ENCODE peak calls at places on chromosomes 4 and X, in eight cellular contexts. One of them, this sample, is unnamed.

GRCh38 chr4:8125526-8126056 is 33.0 kb downstream of the ABLIM2 start:
- DNase-seq in Calu3: no peak
- DNase-seq in GM10248: no peak
- DNase-seq in HL-60: no peak
- DNase-seq in body of pancreas: no peak
- DNase-seq in RWPE1: no peak
- DNase-seq in progenitor cell of endocrine pancreas: no peak
- DNase-seq in kidney epithelial cell: no peak
- DNase-seq in this sample: no peak

GRCh38 chr4:99658666-99659065 is 1.0 kb upstream of the C4orf54 start:
- DNase-seq in HL-60: no peak
- DNase-seq in body of pancreas: no peak
- DNase-seq in kidney epithelial cell: no peak
- DNase-seq in RWPE1: no peak
- DNase-seq in GM10248: no peak
- DNase-seq in Calu3: no peak
- DNase-seq in progenitor cell of endocrine pancreas: no peak
- DNase-seq in this sample: no peak

GRCh38 chr4:176149680-176150079 is 45.7 kb downstream of the SPATA4 start:
- DNase-seq in progenitor cell of endocrine pancreas: no peak
- DNase-seq in GM10248: no peak
- DNase-seq in RWPE1: no peak
- DNase-seq in Calu3: no peak
- DNase-seq in HL-60: no peak
- DNase-seq in body of pancreas: no peak
- DNase-seq in kidney epithelial cell: no peak
- DNase-seq in this sample: no peak

GRCh38 chr4:42436950-42437349 is 39.7 kb downstream of the SHISA3 start:
- DNase-seq in kidney epithelial cell: no peak
- DNase-seq in Calu3: no peak
- DNase-seq in GM10248: no peak
- DNase-seq in body of pancreas: no peak
- DNase-seq in HL-60: no peak
- DNase-seq in progenitor cell of endocrine pancreas: no peak
- DNase-seq in RWPE1: no peak
- DNase-seq in this sample: no peak

GRCh38 chrX:38774249-38774648 is 27.0 kb upstream of the MID1IP1 start:
- DNase-seq in HL-60: no peak
- DNase-seq in body of pancreas: no peak
- DNase-seq in RWPE1: no peak
- DNase-seq in kidney epithelial cell: no peak
- DNase-seq in Calu3: no peak
- DNase-seq in progenitor cell of endocrine pancreas: no peak
- DNase-seq in GM10248: no peak
- DNase-seq in this sample: no peak

GRCh38 chr4:30726090-30726668 is 6.0 kb downstream of the PCDH7 start:
- DNase-seq in GM10248: no peak
- DNase-seq in Calu3: no peak
- DNase-seq in RWPE1: no peak
- DNase-seq in kidney epithelial cell: no peak
- DNase-seq in progenitor cell of endocrine pancreas: no peak
- DNase-seq in body of pancreas: no peak
- DNase-seq in HL-60: no peak
- DNase-seq in this sample: no peak

GRCh38 chr4:35730414-35730813 is 513.9 kb downstream of the ARAP2 start:
- DNase-seq in RWPE1: no peak
- DNase-seq in progenitor cell of endocrine pancreas: no peak
- DNase-seq in Calu3: no peak
- DNase-seq in body of pancreas: no peak
- DNase-seq in GM10248: no peak
- DNase-seq in HL-60: no peak
- DNase-seq in kidney epithelial cell: no peak
- DNase-seq in this sample: no peak

GRCh38 chr4:130257271-130257670 is 1161.3 kb downstream of the C4orf33 start:
- DNase-seq in Calu3: no peak
- DNase-seq in GM10248: no peak
- DNase-seq in progenitor cell of endocrine pancreas: no peak
- DNase-seq in kidney epithelial cell: peak; percentile 49
- DNase-seq in HL-60: no peak
- DNase-seq in body of pancreas: no peak
- DNase-seq in RWPE1: peak; percentile 76
- DNase-seq in this sample: no peak

GRCh38 chr4:16139066-16139945 is 55.5 kb upstream of the PROM1 start:
- DNase-seq in body of pancreas: no peak
- DNase-seq in Calu3: peak; percentile 16
- DNase-seq in HL-60: no peak
- DNase-seq in GM10248: no peak
- DNase-seq in kidney epithelial cell: no peak
- DNase-seq in RWPE1: no peak
- DNase-seq in progenitor cell of endocrine pancreas: no peak
- DNase-seq in this sample: no peak

GRCh38 chr4:100306018-100306417 is 115.8 kb upstream of the DDIT4L start:
- DNase-seq in progenitor cell of endocrine pancreas: no peak
- DNase-seq in Calu3: no peak
- DNase-seq in kidney epithelial cell: peak; percentile 85
- DNase-seq in body of pancreas: no peak
- DNase-seq in RWPE1: no peak
- DNase-seq in GM10248: no peak
- DNase-seq in HL-60: no peak
- DNase-seq in this sample: no peak

GRCh38 chr4:65482410-65482809 is 187.9 kb downstream of the EPHA5 start:
- DNase-seq in HL-60: no peak
- DNase-seq in Calu3: peak; percentile 3
- DNase-seq in progenitor cell of endocrine pancreas: no peak
- DNase-seq in GM10248: no peak
- DNase-seq in body of pancreas: no peak
- DNase-seq in RWPE1: peak; percentile 49
- DNase-seq in kidney epithelial cell: peak; percentile 80
- DNase-seq in this sample: no peak

GRCh38 chr4:106522839-106523238 is 154.3 kb upstream of the GIMD1 start:
- DNase-seq in RWPE1: no peak
- DNase-seq in kidney epithelial cell: no peak
- DNase-seq in progenitor cell of endocrine pancreas: no peak
- DNase-seq in GM10248: no peak
- DNase-seq in HL-60: no peak
- DNase-seq in body of pancreas: no peak
- DNase-seq in Calu3: no peak
- DNase-seq in this sample: no peak

GRCh38 chr4:176879370-176880116 is 86.8 kb upstream of the VEGFC start:
- DNase-seq in GM10248: no peak
- DNase-seq in kidney epithelial cell: no peak
- DNase-seq in progenitor cell of endocrine pancreas: no peak
- DNase-seq in HL-60: no peak
- DNase-seq in RWPE1: no peak
- DNase-seq in body of pancreas: no peak
- DNase-seq in Calu3: no peak
- DNase-seq in this sample: no peak

GRCh38 chr4:6198768-6199343 is 1.5 kb downstream of the JAKMIP1 start:
- DNase-seq in HL-60: no peak
- DNase-seq in GM10248: no peak
- DNase-seq in body of pancreas: no peak
- DNase-seq in Calu3: no peak
- DNase-seq in kidney epithelial cell: no peak
- DNase-seq in progenitor cell of endocrine pancreas: no peak
- DNase-seq in RWPE1: no peak
- DNase-seq in this sample: no peak

GRCh38 chrX:13087322-13088154 is 43.1 kb upstream of the FAM9C start:
- DNase-seq in progenitor cell of endocrine pancreas: no peak
- DNase-seq in Calu3: peak; percentile 50
- DNase-seq in body of pancreas: no peak
- DNase-seq in kidney epithelial cell: peak; percentile 71
- DNase-seq in RWPE1: peak; percentile 9
- DNase-seq in GM10248: peak; percentile 61
- DNase-seq in HL-60: peak; percentile 93
- DNase-seq in this sample: no peak

GRCh38 chrX:37824491-37825224 is 22.7 kb downstream of the DYNLT3 start:
- DNase-seq in body of pancreas: no peak
- DNase-seq in Calu3: no peak
- DNase-seq in GM10248: no peak
- DNase-seq in kidney epithelial cell: no peak
- DNase-seq in progenitor cell of endocrine pancreas: no peak
- DNase-seq in HL-60: no peak
- DNase-seq in RWPE1: no peak
- DNase-seq in this sample: no peak

GRCh38 chr4:77308843-77309242 is 151.8 kb downstream of the CCNG2 start:
- DNase-seq in HL-60: peak; percentile 5
- DNase-seq in kidney epithelial cell: no peak
- DNase-seq in body of pancreas: no peak
- DNase-seq in progenitor cell of endocrine pancreas: no peak
- DNase-seq in Calu3: peak; percentile 1
- DNase-seq in GM10248: peak; percentile 49
- DNase-seq in RWPE1: peak; percentile 59
- DNase-seq in this sample: no peak
- TF ChIP-seq CTCF in HL-60: no peak
- TF ChIP-seq CTCF in kidney epithelial cell: peak; percentile 19
- TF ChIP-seq CTCF in body of pancreas: peak; percentile 69
- TF ChIP-seq CTCF in progenitor cell of endocrine pancreas: peak; percentile 37
- TF ChIP-seq CTCF in Calu3: no peak
- TF ChIP-seq CTCF in GM10248: peak; percentile 51
- TF ChIP-seq CTCF in RWPE1: peak; percentile 40
- TF ChIP-seq CTCF in this sample: no peak

GRCh38 chr4:102827674-102828496 is 534 bp upstream of the UBE2D3 start:
- DNase-seq in body of pancreas: peak; percentile 99
- DNase-seq in GM10248: peak; percentile 87
- DNase-seq in progenitor cell of endocrine pancreas: peak; percentile 92
- DNase-seq in kidney epithelial cell: peak; percentile 99
- DNase-seq in HL-60: peak; percentile 100
- DNase-seq in Calu3: peak; percentile 93
- DNase-seq in RWPE1: peak; percentile 89
- DNase-seq in this sample: peak; percentile 98

GRCh38 chr4:102826890-102827673 is at the start of gene UBE2D3:
- DNase-seq in GM10248: peak; percentile 75
- DNase-seq in progenitor cell of endocrine pancreas: peak; percentile 91
- DNase-seq in RWPE1: peak; percentile 59
- DNase-seq in HL-60: peak; percentile 96
- DNase-seq in body of pancreas: peak; percentile 96
- DNase-seq in kidney epithelial cell: peak; percentile 57
- DNase-seq in Calu3: peak; percentile 93
- DNase-seq in this sample: peak; percentile 90

GRCh38 chr4:102829803-102830202 is 2.5 kb upstream of the UBE2D3 start:
- DNase-seq in progenitor cell of endocrine pancreas: no peak
- DNase-seq in body of pancreas: no peak
- DNase-seq in Calu3: no peak
- DNase-seq in HL-60: no peak
- DNase-seq in RWPE1: no peak
- DNase-seq in kidney epithelial cell: no peak
- DNase-seq in GM10248: no peak
- DNase-seq in this sample: no peak

GRCh38 chr4:102826105-102826889 is 1.1 kb downstream of the UBE2D3 start:
- DNase-seq in progenitor cell of endocrine pancreas: no peak
- DNase-seq in RWPE1: no peak
- DNase-seq in HL-60: no peak
- DNase-seq in Calu3: no peak
- DNase-seq in GM10248: no peak
- DNase-seq in body of pancreas: no peak
- DNase-seq in kidney epithelial cell: no peak
- DNase-seq in this sample: no peak

GRCh38 chr4:102828497-102828808 is 1.1 kb upstream of the UBE2D3 start:
- DNase-seq in GM10248: no peak
- DNase-seq in kidney epithelial cell: no peak
- DNase-seq in progenitor cell of endocrine pancreas: no peak
- DNase-seq in HL-60: no peak
- DNase-seq in body of pancreas: no peak
- DNase-seq in RWPE1: no peak
- DNase-seq in Calu3: no peak
- DNase-seq in this sample: no peak
- TF ChIP-seq CTCF in GM10248: no peak
- TF ChIP-seq CTCF in kidney epithelial cell: no peak
- TF ChIP-seq CTCF in progenitor cell of endocrine pancreas: no peak
- TF ChIP-seq CTCF in HL-60: no peak
- TF ChIP-seq CTCF in body of pancreas: no peak
- TF ChIP-seq CTCF in RWPE1: no peak
- TF ChIP-seq CTCF in Calu3: no peak
- TF ChIP-seq CTCF in this sample: no peak

GRCh38 chrX:57573754-57574153 is 18.1 kb upstream of the ZXDB start:
- DNase-seq in HL-60: peak; percentile 27
- DNase-seq in RWPE1: no peak
- DNase-seq in progenitor cell of endocrine pancreas: no peak
- DNase-seq in GM10248: no peak
- DNase-seq in body of pancreas: no peak
- DNase-seq in Calu3: peak; percentile 17
- DNase-seq in kidney epithelial cell: no peak
- DNase-seq in this sample: no peak
- TF ChIP-seq CTCF in HL-60: no peak
- TF ChIP-seq CTCF in RWPE1: peak; percentile 28
- TF ChIP-seq CTCF in progenitor cell of endocrine pancreas: peak; percentile 36
- TF ChIP-seq CTCF in GM10248: peak; percentile 38
- TF ChIP-seq CTCF in body of pancreas: peak; percentile 47
- TF ChIP-seq CTCF in Calu3: peak; percentile 12
- TF ChIP-seq CTCF in kidney epithelial cell: peak; percentile 27
- TF ChIP-seq CTCF in this sample: no peak

DNA sequence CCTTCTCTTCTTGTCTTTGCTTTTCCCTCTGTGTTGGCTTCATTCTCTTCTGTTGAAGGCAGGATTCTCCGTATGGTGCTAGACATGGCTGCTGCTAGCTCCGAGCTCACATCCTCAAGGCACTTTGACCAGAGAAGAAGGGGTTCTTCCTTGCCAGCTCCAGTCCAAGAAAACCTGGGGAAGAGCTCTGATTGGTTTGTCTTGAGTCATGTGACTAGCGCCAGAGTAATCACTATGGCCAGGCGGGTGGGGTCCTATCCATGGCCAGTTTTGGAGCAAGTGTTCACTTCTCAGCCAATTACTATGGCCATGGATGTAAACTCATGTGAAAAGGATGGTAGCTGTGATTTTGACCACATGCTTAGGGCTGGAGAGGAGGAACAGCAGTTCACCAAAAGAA is 74.2 kb downstream of the CT47B1 start:
- DNase-seq in RWPE1: no peak
- DNase-seq in HL-60: no peak
- DNase-seq in Calu3: no peak
- DNase-seq in progenitor cell of endocrine pancreas: no peak
- DNase-seq in kidney epithelial cell: no peak
- DNase-seq in body of pancreas: no peak
- DNase-seq in GM10248: no peak
- DNase-seq in this sample: no peak
- TF ChIP-seq CTCF in RWPE1: no peak
- TF ChIP-seq CTCF in HL-60: no peak
- TF ChIP-seq CTCF in Calu3: no peak
- TF ChIP-seq CTCF in progenitor cell of endocrine pancreas: no peak
- TF ChIP-seq CTCF in kidney epithelial cell: no peak
- TF ChIP-seq CTCF in body of pancreas: no peak
- TF ChIP-seq CTCF in GM10248: no peak
- TF ChIP-seq CTCF in this sample: no peak